ENCODE peak calls at places on chromosomes 16 and 17, in five cellular contexts. One of them, this sample, is unnamed.

GRCh38 chr16:3023415-3023668 is 400 bp downstream of the HCFC1R1 start:
- DNase-seq in ovary: no peak
- DNase-seq in DMS153: no peak
- DNase-seq in osteocyte: peak
- DNase-seq in uterus: peak
- DNase-seq in this sample: no peak

GRCh38 chr16:68291227-68291626 is 19.5 kb downstream of the SLC7A6OS start:
- DNase-seq in DMS153: no peak
- DNase-seq in uterus: no peak
- DNase-seq in osteocyte: no peak
- DNase-seq in ovary: no peak
- DNase-seq in this sample: no peak

GRCh38 chr16:642189-643049 is 791 bp downstream of the MCRIP2 start:
- DNase-seq in DMS153: no peak
- DNase-seq in ovary: peak
- DNase-seq in osteocyte: no peak
- DNase-seq in uterus: no peak
- DNase-seq in this sample: peak

GRCh38 chr16:2856061-2856670 is 1.8 kb downstream of the PRSS22 start:
- DNase-seq in DMS153: no peak
- DNase-seq in uterus: no peak
- DNase-seq in ovary: no peak
- DNase-seq in osteocyte: no peak
- DNase-seq in this sample: no peak

GRCh38 chr17:55654821-55655220 is 67.8 kb downstream of the TMEM100 start:
- DNase-seq in uterus: no peak
- DNase-seq in ovary: no peak
- DNase-seq in DMS153: no peak
- DNase-seq in osteocyte: no peak
- DNase-seq in this sample: no peak

GRCh38 chr17:49703557-49704277 is 4.0 kb downstream of the SLC35B1 start:
- DNase-seq in ovary: no peak
- DNase-seq in osteocyte: no peak
- DNase-seq in DMS153: peak
- DNase-seq in uterus: no peak
- DNase-seq in this sample: peak

GRCh38 chr17:32265192-32265895 is at the start of gene RHBDL3:
- DNase-seq in uterus: peak
- DNase-seq in osteocyte: no peak
- DNase-seq in DMS153: no peak
- DNase-seq in ovary: peak
- DNase-seq in this sample: no peak

GRCh38 chr17:45403906-45404490 is 28.7 kb downstream of the ARHGAP27 start:
- DNase-seq in osteocyte: no peak
- DNase-seq in DMS153: no peak
- DNase-seq in ovary: no peak
- DNase-seq in uterus: no peak
- DNase-seq in this sample: no peak

GRCh38 chr17:45248132-45248936 is 13.6 kb downstream of the SPATA32 start:
- DNase-seq in ovary: peak
- DNase-seq in uterus: no peak
- DNase-seq in osteocyte: no peak
- DNase-seq in DMS153: no peak
- DNase-seq in this sample: no peak

GRCh38 chr17:27348196-27348595 is 54.3 kb downstream of the WSB1 start:
- DNase-seq in uterus: no peak
- DNase-seq in DMS153: no peak
- DNase-seq in osteocyte: no peak
- DNase-seq in ovary: no peak
- DNase-seq in this sample: no peak

GRCh38 chr17:82328141-82328993 is 5.2 kb downstream of the SECTM1 start:
- DNase-seq in osteocyte: no peak
- DNase-seq in uterus: no peak
- DNase-seq in ovary: no peak
- DNase-seq in DMS153: no peak
- DNase-seq in this sample: no peak

GRCh38 chr17:68288375-68288774 is 2.6 kb downstream of the SLC16A6 start:
- DNase-seq in osteocyte: no peak
- DNase-seq in DMS153: no peak
- DNase-seq in uterus: no peak
- DNase-seq in ovary: no peak
- DNase-seq in this sample: no peak

GRCh38 chr16:85563515-85564276 is 49.4 kb upstream of the GSE1 start:
- DNase-seq in DMS153: no peak
- DNase-seq in ovary: peak
- DNase-seq in osteocyte: no peak
- DNase-seq in uterus: peak
- DNase-seq in this sample: peak

GRCh38 chr16:8962393-8963009 is 1.2 kb downstream of the USP7 start:
- DNase-seq in osteocyte: no peak
- DNase-seq in DMS153: no peak
- DNase-seq in ovary: peak
- DNase-seq in uterus: no peak
- DNase-seq in this sample: peak

GRCh38 chr17:46732754-46733398 is 85.6 kb downstream of the WNT3 start:
- DNase-seq in ovary: no peak
- DNase-seq in osteocyte: no peak
- DNase-seq in uterus: no peak
- DNase-seq in DMS153: no peak
- DNase-seq in this sample: peak

GRCh38 chr17:75941442-75941819 is 589 bp upstream of the FBF1 start:
- DNase-seq in DMS153: no peak
- DNase-seq in osteocyte: no peak
- DNase-seq in uterus: no peak
- DNase-seq in ovary: peak
- DNase-seq in this sample: no peak

GRCh38 chr16:23682181-23682580 is 3.5 kb downstream of the PLK1 start:
- DNase-seq in uterus: no peak
- DNase-seq in osteocyte: no peak
- DNase-seq in DMS153: no peak
- DNase-seq in ovary: no peak
- DNase-seq in this sample: peak

This sample was measured in cardiac muscle cell.